ENCODE peak calls at places on chromosome X, in ten cellular contexts. One of them, this sample, is unnamed.

GRCh38 chrX:16239211-16239610 is 71.9 kb downstream of the MAGEB17 start:
- DNase-seq in A673: no peak
- DNase-seq in cardiac fibroblast: peak
- DNase-seq in fibroblast of lung: peak
- DNase-seq in nephron progenitor cell: no peak
- DNase-seq in heart right ventricle: no peak
- DNase-seq in Calu3: peak
- DNase-seq in mammary epithelial cell: peak
- DNase-seq in fibroblast of the aortic adventitia: peak
- DNase-seq in pancreas: no peak
- DNase-seq in this sample: no peak

GRCh38 chrX:39953879-39954278 is 143.9 kb downstream of the BCOR start:
- DNase-seq in cardiac fibroblast: peak
- DNase-seq in fibroblast of the aortic adventitia: peak
- DNase-seq in heart right ventricle: peak
- DNase-seq in A673: no peak
- DNase-seq in Calu3: peak
- DNase-seq in mammary epithelial cell: peak
- DNase-seq in fibroblast of lung: peak
- DNase-seq in nephron progenitor cell: no peak
- DNase-seq in pancreas: peak
- DNase-seq in this sample: peak

GRCh38 chrX:141375011-141375730 is 132.9 kb upstream of the SPANXC start:
- DNase-seq in fibroblast of the aortic adventitia: peak
- DNase-seq in pancreas: no peak
- DNase-seq in cardiac fibroblast: peak
- DNase-seq in nephron progenitor cell: no peak
- DNase-seq in Calu3: no peak
- DNase-seq in fibroblast of lung: peak
- DNase-seq in mammary epithelial cell: no peak
- DNase-seq in heart right ventricle: no peak
- DNase-seq in A673: no peak
- DNase-seq in this sample: no peak

GRCh38 chrX:147468600-147468999 is 443.1 kb upstream of the FMR1 start:
- DNase-seq in Calu3: no peak
- DNase-seq in A673: no peak
- DNase-seq in fibroblast of lung: no peak
- DNase-seq in pancreas: no peak
- DNase-seq in heart right ventricle: no peak
- DNase-seq in mammary epithelial cell: no peak
- DNase-seq in nephron progenitor cell: no peak
- DNase-seq in cardiac fibroblast: no peak
- DNase-seq in fibroblast of the aortic adventitia: no peak
- DNase-seq in this sample: no peak

GRCh38 chrX:118325453-118325852 is 20.5 kb upstream of the WDR44 start:
- DNase-seq in nephron progenitor cell: no peak
- DNase-seq in cardiac fibroblast: peak
- DNase-seq in heart right ventricle: no peak
- DNase-seq in Calu3: no peak
- DNase-seq in pancreas: no peak
- DNase-seq in mammary epithelial cell: no peak
- DNase-seq in A673: no peak
- DNase-seq in fibroblast of the aortic adventitia: peak
- DNase-seq in fibroblast of lung: no peak
- DNase-seq in this sample: no peak

GRCh38 chrX:101383679-101384078 is 2.3 kb downstream of the BTK start:
- DNase-seq in nephron progenitor cell: no peak
- DNase-seq in heart right ventricle: no peak
- DNase-seq in A673: no peak
- DNase-seq in Calu3: no peak
- DNase-seq in fibroblast of the aortic adventitia: no peak
- DNase-seq in fibroblast of lung: no peak
- DNase-seq in mammary epithelial cell: no peak
- DNase-seq in pancreas: no peak
- DNase-seq in cardiac fibroblast: no peak
- DNase-seq in this sample: no peak

GRCh38 chrX:17590892-17591740 is 146.2 kb upstream of the SCML1 start:
- DNase-seq in A673: peak
- DNase-seq in heart right ventricle: peak
- DNase-seq in cardiac fibroblast: peak
- DNase-seq in fibroblast of the aortic adventitia: peak
- DNase-seq in nephron progenitor cell: peak
- DNase-seq in mammary epithelial cell: peak
- DNase-seq in pancreas: peak
- DNase-seq in fibroblast of lung: peak
- DNase-seq in Calu3: peak
- DNase-seq in this sample: no peak

GRCh38 chrX:52270453-52271116 is 85.9 kb downstream of the MAGED4 start:
- DNase-seq in mammary epithelial cell: no peak
- DNase-seq in Calu3: no peak
- DNase-seq in nephron progenitor cell: no peak
- DNase-seq in cardiac fibroblast: no peak
- DNase-seq in heart right ventricle: no peak
- DNase-seq in A673: no peak
- DNase-seq in pancreas: no peak
- DNase-seq in fibroblast of the aortic adventitia: no peak
- DNase-seq in fibroblast of lung: no peak
- DNase-seq in this sample: no peak

GRCh38 chrX:44245730-44246129 is 97.7 kb downstream of the EFHC2 start:
- DNase-seq in cardiac fibroblast: no peak
- DNase-seq in Calu3: no peak
- DNase-seq in heart right ventricle: no peak
- DNase-seq in pancreas: no peak
- DNase-seq in A673: no peak
- DNase-seq in fibroblast of lung: no peak
- DNase-seq in fibroblast of the aortic adventitia: no peak
- DNase-seq in nephron progenitor cell: no peak
- DNase-seq in mammary epithelial cell: no peak
- DNase-seq in this sample: no peak

GRCh38 chrX:41265615-41266014 is 68.3 kb upstream of the DDX3X start:
- DNase-seq in nephron progenitor cell: no peak
- DNase-seq in heart right ventricle: peak
- DNase-seq in cardiac fibroblast: peak
- DNase-seq in Calu3: no peak
- DNase-seq in A673: peak
- DNase-seq in fibroblast of the aortic adventitia: peak
- DNase-seq in pancreas: no peak
- DNase-seq in mammary epithelial cell: no peak
- DNase-seq in fibroblast of lung: peak
- DNase-seq in this sample: no peak

GRCh38 chrX:55908685-55909212 is 191.2 kb downstream of the RRAGB start:
- DNase-seq in Calu3: peak
- DNase-seq in nephron progenitor cell: peak
- DNase-seq in A673: no peak
- DNase-seq in pancreas: no peak
- DNase-seq in cardiac fibroblast: peak
- DNase-seq in fibroblast of the aortic adventitia: no peak
- DNase-seq in mammary epithelial cell: peak
- DNase-seq in fibroblast of lung: peak
- DNase-seq in heart right ventricle: peak
- DNase-seq in this sample: no peak

GRCh38 chrX:70253377-70254062 is 6.5 kb downstream of the P2RY4 start:
- DNase-seq in A673: no peak
- DNase-seq in fibroblast of lung: no peak
- DNase-seq in mammary epithelial cell: peak
- DNase-seq in nephron progenitor cell: no peak
- DNase-seq in cardiac fibroblast: peak
- DNase-seq in pancreas: no peak
- DNase-seq in fibroblast of the aortic adventitia: no peak
- DNase-seq in Calu3: no peak
- DNase-seq in heart right ventricle: no peak
- DNase-seq in this sample: no peak

GRCh38 chrX:129701624-129702069 is 37.1 kb upstream of the XPNPEP2 start:
- DNase-seq in cardiac fibroblast: peak
- DNase-seq in nephron progenitor cell: no peak
- DNase-seq in heart right ventricle: peak
- DNase-seq in A673: no peak
- DNase-seq in Calu3: no peak
- DNase-seq in mammary epithelial cell: no peak
- DNase-seq in fibroblast of the aortic adventitia: peak
- DNase-seq in fibroblast of lung: peak
- DNase-seq in pancreas: peak
- DNase-seq in this sample: no peak

GRCh38 chrX:18709833-18710232 is 2.4 kb downstream of the PPEF1 start:
- DNase-seq in fibroblast of the aortic adventitia: no peak
- DNase-seq in nephron progenitor cell: no peak
- DNase-seq in heart right ventricle: no peak
- DNase-seq in fibroblast of lung: no peak
- DNase-seq in cardiac fibroblast: no peak
- DNase-seq in pancreas: no peak
- DNase-seq in mammary epithelial cell: no peak
- DNase-seq in Calu3: no peak
- DNase-seq in A673: no peak
- DNase-seq in this sample: no peak

GRCh38 chrX:110665636-110666035 is 130.0 kb downstream of the CHRDL1 start:
- DNase-seq in nephron progenitor cell: peak
- DNase-seq in heart right ventricle: peak
- DNase-seq in cardiac fibroblast: peak
- DNase-seq in mammary epithelial cell: peak
- DNase-seq in pancreas: peak
- DNase-seq in A673: peak
- DNase-seq in Calu3: peak
- DNase-seq in fibroblast of lung: peak
- DNase-seq in fibroblast of the aortic adventitia: peak
- DNase-seq in this sample: no peak
- TF ChIP-seq CTCF in nephron progenitor cell: peak
- TF ChIP-seq CTCF in heart right ventricle: peak
- TF ChIP-seq CTCF in cardiac fibroblast: peak
- TF ChIP-seq CTCF in mammary epithelial cell: peak
- TF ChIP-seq CTCF in pancreas: peak
- TF ChIP-seq CTCF in A673: peak
- TF ChIP-seq CTCF in Calu3: peak
- TF ChIP-seq CTCF in fibroblast of lung: peak
- TF ChIP-seq CTCF in fibroblast of the aortic adventitia: peak
- TF ChIP-seq CTCF in this sample: peak

DNA sequence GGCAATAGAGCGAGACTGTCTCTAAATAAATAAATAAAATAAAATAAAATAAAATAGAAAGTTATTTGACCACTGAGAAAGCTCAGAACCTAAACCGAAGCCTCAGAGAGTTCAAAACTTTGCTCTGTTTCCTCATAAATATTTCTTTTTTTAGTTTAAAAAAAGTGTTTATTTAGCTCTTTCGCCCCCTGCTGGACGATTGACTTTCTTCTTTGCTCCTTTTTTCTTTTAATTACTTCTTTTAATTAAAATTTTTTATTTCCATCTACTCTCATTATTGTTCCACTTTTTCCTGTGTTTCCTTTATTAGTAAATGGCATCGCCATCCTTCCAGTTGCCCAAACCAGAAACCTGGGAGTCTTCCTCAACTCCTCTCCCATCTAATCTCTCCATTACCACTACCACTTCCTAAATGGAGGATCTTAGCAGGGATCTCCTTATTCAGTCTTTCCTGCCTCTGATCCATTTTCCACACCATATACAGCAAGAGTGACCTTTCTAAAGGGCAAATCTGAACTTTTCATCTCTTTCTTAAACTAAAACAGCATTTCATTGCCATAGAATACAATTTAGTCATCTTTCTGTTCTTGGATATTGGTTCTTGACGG is 728 bp upstream of the IL13RA2 start:
- DNase-seq in mammary epithelial cell: no peak
- DNase-seq in cardiac fibroblast: peak
- DNase-seq in heart right ventricle: no peak
- DNase-seq in fibroblast of the aortic adventitia: peak
- DNase-seq in pancreas: no peak
- DNase-seq in Calu3: peak
- DNase-seq in nephron progenitor cell: peak
- DNase-seq in A673: no peak
- DNase-seq in fibroblast of lung: peak
- DNase-seq in this sample: no peak
- TF ChIP-seq CTCF in mammary epithelial cell: peak
- TF ChIP-seq CTCF in cardiac fibroblast: peak
- TF ChIP-seq CTCF in heart right ventricle: no peak
- TF ChIP-seq CTCF in fibroblast of the aortic adventitia: no peak
- TF ChIP-seq CTCF in pancreas: peak
- TF ChIP-seq CTCF in Calu3: peak
- TF ChIP-seq CTCF in nephron progenitor cell: peak
- TF ChIP-seq CTCF in A673: peak
- TF ChIP-seq CTCF in fibroblast of lung: peak
- TF ChIP-seq CTCF in this sample: peak

GRCh38 chrX:31200430-31200829 is 128.6 kb upstream of the FTHL17 start:
- DNase-seq in pancreas: no peak
- DNase-seq in mammary epithelial cell: no peak
- DNase-seq in cardiac fibroblast: no peak
- DNase-seq in fibroblast of lung: no peak
- DNase-seq in nephron progenitor cell: no peak
- DNase-seq in heart right ventricle: no peak
- DNase-seq in A673: no peak
- DNase-seq in fibroblast of the aortic adventitia: no peak
- DNase-seq in Calu3: no peak
- DNase-seq in this sample: no peak

GRCh38 chrX:31199051-31199769 is 127.4 kb upstream of the FTHL17 start:
- DNase-seq in cardiac fibroblast: no peak
- DNase-seq in nephron progenitor cell: no peak
- DNase-seq in fibroblast of the aortic adventitia: no peak
- DNase-seq in pancreas: peak
- DNase-seq in A673: peak
- DNase-seq in fibroblast of lung: peak
- DNase-seq in heart right ventricle: no peak
- DNase-seq in Calu3: no peak
- DNase-seq in mammary epithelial cell: peak
- DNase-seq in this sample: no peak

GRCh38 chrX:31199770-31200114 is 127.9 kb upstream of the FTHL17 start:
- DNase-seq in cardiac fibroblast: no peak
- DNase-seq in A673: no peak
- DNase-seq in fibroblast of lung: no peak
- DNase-seq in fibroblast of the aortic adventitia: no peak
- DNase-seq in heart right ventricle: no peak
- DNase-seq in Calu3: no peak
- DNase-seq in pancreas: peak
- DNase-seq in mammary epithelial cell: no peak
- DNase-seq in nephron progenitor cell: no peak
- DNase-seq in this sample: no peak

DNA sequence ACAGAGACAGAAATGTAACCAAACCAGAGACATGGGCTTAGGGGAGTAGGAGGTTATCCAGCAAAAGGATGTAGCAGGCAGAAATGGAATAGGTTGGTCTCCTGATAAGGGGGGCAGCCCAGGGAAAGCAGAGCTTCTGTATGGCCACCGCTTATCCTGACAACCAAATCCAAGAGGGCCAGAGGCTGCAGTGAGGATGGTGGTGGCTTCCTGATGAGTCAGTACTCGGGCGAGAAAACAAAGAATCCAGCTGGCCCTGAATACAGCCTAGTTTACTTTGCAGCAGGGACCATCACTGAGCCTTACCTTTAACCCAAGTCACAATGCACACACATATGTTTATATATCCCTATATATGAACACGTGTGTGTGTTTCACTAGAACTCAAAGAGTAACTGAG is 129.7 kb upstream of the FTHL17 start:
- DNase-seq in heart right ventricle: no peak
- DNase-seq in pancreas: no peak
- DNase-seq in cardiac fibroblast: no peak
- DNase-seq in A673: no peak
- DNase-seq in nephron progenitor cell: no peak
- DNase-seq in fibroblast of lung: no peak
- DNase-seq in fibroblast of the aortic adventitia: no peak
- DNase-seq in mammary epithelial cell: no peak
- DNase-seq in Calu3: no peak
- DNase-seq in this sample: no peak
- TF ChIP-seq CTCF in heart right ventricle: no peak
- TF ChIP-seq CTCF in pancreas: no peak
- TF ChIP-seq CTCF in cardiac fibroblast: no peak
- TF ChIP-seq CTCF in A673: no peak
- TF ChIP-seq CTCF in nephron progenitor cell: no peak
- TF ChIP-seq CTCF in fibroblast of lung: no peak
- TF ChIP-seq CTCF in fibroblast of the aortic adventitia: no peak
- TF ChIP-seq CTCF in mammary epithelial cell: no peak
- TF ChIP-seq CTCF in Calu3: no peak
- TF ChIP-seq CTCF in this sample: no peak

GRCh38 chrX:148976571-148976970 is 476.2 kb downstream of the AFF2 start:
- DNase-seq in Calu3: no peak
- DNase-seq in A673: peak
- DNase-seq in cardiac fibroblast: no peak
- DNase-seq in nephron progenitor cell: no peak
- DNase-seq in fibroblast of lung: no peak
- DNase-seq in pancreas: no peak
- DNase-seq in heart right ventricle: no peak
- DNase-seq in mammary epithelial cell: no peak
- DNase-seq in fibroblast of the aortic adventitia: no peak
- DNase-seq in this sample: no peak
- TF ChIP-seq CTCF in Calu3: no peak
- TF ChIP-seq CTCF in A673: no peak
- TF ChIP-seq CTCF in cardiac fibroblast: no peak
- TF ChIP-seq CTCF in nephron progenitor cell: no peak
- TF ChIP-seq CTCF in fibroblast of lung: no peak
- TF ChIP-seq CTCF in pancreas: no peak
- TF ChIP-seq CTCF in heart right ventricle: no peak
- TF ChIP-seq CTCF in mammary epithelial cell: no peak
- TF ChIP-seq CTCF in fibroblast of the aortic adventitia: no peak
- TF ChIP-seq CTCF in this sample: no peak